ENCODE peak calls at places on chromosomes 7 and 10, in seven cellular contexts. I is GM12891, P is HepG2, L is HCT116, Y is upper lobe of left lung, R is H54, H is A549. Q is an unnamed sample.
A peak's percentile ranks its signal among the peaks of the same experiment; 100 is the strongest.

GRCh38 chr10:122515588-122516231 is 44.8 kb upstream of the DMBT1 start:
- DNase-seq in I (peak; percentile 37), P (no peak), L (no peak), Y (no peak), R (peak; percentile 36), H (no peak), Q (no peak)

GRCh38 chr10:73873843-73874215 is 526 bp downstream of the CAMK2G start:
- DNase-seq in I (no peak), P (no peak), L (no peak), Y (no peak), R (no peak), H (no peak), Q (no peak)

GRCh38 chr7:155097338-155097737 is 27.2 kb downstream of the HTR5A start:
- DNase-seq in I (no peak), P (no peak), L (no peak), Y (no peak), R (no peak), H (no peak), Q (no peak)

GRCh38 chr10:13990392-13990805 is 340.3 kb downstream of the FRMD4A start:
- DNase-seq in I (no peak), P (no peak), L (no peak), Y (no peak), R (no peak), H (no peak), Q (peak; percentile 48)

GRCh38 chr7:66150471-66150870 is 35.8 kb downstream of the CRCP start:
- DNase-seq in I (no peak), P (peak; percentile 62), L (no peak), Y (peak; percentile 40), R (no peak), H (no peak), Q (peak; percentile 63)

GRCh38 chr7:14834888-14835287 is 67.7 kb downstream of the DGKB start:
- DNase-seq in I (no peak), P (no peak), L (no peak), Y (no peak), R (no peak), H (no peak), Q (no peak)

GRCh38 chr10:132548106-132548823 is 10.7 kb downstream of the INPP5A start:
- DNase-seq in I (no peak), P (no peak), L (no peak), Y (no peak), R (no peak), H (no peak), Q (no peak)

GRCh38 chr7:18257711-18258110 is 230.1 kb upstream of the PRPS1L1 start:
- DNase-seq in I (no peak), P (no peak), L (no peak), Y (no peak), R (peak; percentile 7), H (no peak), Q (no peak)

GRCh38 chr7:105429746-105430612 is 41.3 kb upstream of the SRPK2 start:
- DNase-seq in I (no peak), P (peak; percentile 50), L (peak; percentile 34), Y (peak; percentile 47), R (no peak), H (peak; percentile 75), Q (no peak)

GRCh38 chr7:50069613-50070012 is 23.4 kb downstream of the ZPBP start:
- DNase-seq in I (no peak), P (peak; percentile 12), L (no peak), Y (peak; percentile 42), R (peak; percentile 12), H (no peak), Q (peak; percentile 31)

GRCh38 chr10:82762641-82763040 is 887.6 kb downstream of the NRG3 start:
- DNase-seq in I (no peak), P (no peak), L (no peak), Y (no peak), R (no peak), H (no peak), Q (no peak)

GRCh38 chr10:44963772-44964633 is 4.4 kb downstream of the RASSF4 start:
- DNase-seq in I (no peak), P (peak; percentile 85), L (no peak), Y (peak; percentile 93), R (no peak), H (no peak), Q (no peak)

GRCh38 chr10:58773351-58773750 is 260.7 kb downstream of the BICC1 start:
- DNase-seq in I (no peak), P (no peak), L (no peak), Y (no peak), R (no peak), H (no peak), Q (no peak)

GRCh38 chr10:33290286-33291052 is 44.0 kb downstream of the NRP1 start:
- DNase-seq in I (no peak), P (no peak), L (no peak), Y (no peak), R (no peak), H (peak; percentile 57), Q (no peak)

GRCh38 chr7:415646-416525 is 103.8 kb downstream of the PDGFA start:
- DNase-seq in I (no peak), P (no peak), L (no peak), Y (no peak), R (no peak), H (no peak), Q (no peak)

GRCh38 chr10:97640868-97641811 is 669 bp downstream of the PI4K2A start:
- DNase-seq in I (peak; percentile 35), P (no peak), L (no peak), Y (peak; percentile 37), R (peak; percentile 39), H (no peak), Q (peak; percentile 21)

GRCh38 chr10:60818134-60818770 is 40.0 kb downstream of the CDK1 start:
- DNase-seq in I (no peak), P (no peak), L (no peak), Y (no peak), R (no peak), H (no peak), Q (peak; percentile 72)

GRCh38 chr7:104982773-104983619 is 31.0 kb upstream of the KMT2E start:
- DNase-seq in I (no peak), P (no peak), L (no peak), Y (no peak), R (no peak), H (no peak), Q (no peak)

GRCh38 chr7:140327261-140327661 is 71.1 kb downstream of the SLC37A3 start:
- DNase-seq in I (no peak), P (no peak), L (no peak), Y (no peak), R (no peak), H (no peak), Q (no peak)
- TF ChIP-seq POLR2A in I (no peak), P (no peak), L (no peak), Y (no peak), R (no peak), H (no peak), Q (no peak)

DNA sequence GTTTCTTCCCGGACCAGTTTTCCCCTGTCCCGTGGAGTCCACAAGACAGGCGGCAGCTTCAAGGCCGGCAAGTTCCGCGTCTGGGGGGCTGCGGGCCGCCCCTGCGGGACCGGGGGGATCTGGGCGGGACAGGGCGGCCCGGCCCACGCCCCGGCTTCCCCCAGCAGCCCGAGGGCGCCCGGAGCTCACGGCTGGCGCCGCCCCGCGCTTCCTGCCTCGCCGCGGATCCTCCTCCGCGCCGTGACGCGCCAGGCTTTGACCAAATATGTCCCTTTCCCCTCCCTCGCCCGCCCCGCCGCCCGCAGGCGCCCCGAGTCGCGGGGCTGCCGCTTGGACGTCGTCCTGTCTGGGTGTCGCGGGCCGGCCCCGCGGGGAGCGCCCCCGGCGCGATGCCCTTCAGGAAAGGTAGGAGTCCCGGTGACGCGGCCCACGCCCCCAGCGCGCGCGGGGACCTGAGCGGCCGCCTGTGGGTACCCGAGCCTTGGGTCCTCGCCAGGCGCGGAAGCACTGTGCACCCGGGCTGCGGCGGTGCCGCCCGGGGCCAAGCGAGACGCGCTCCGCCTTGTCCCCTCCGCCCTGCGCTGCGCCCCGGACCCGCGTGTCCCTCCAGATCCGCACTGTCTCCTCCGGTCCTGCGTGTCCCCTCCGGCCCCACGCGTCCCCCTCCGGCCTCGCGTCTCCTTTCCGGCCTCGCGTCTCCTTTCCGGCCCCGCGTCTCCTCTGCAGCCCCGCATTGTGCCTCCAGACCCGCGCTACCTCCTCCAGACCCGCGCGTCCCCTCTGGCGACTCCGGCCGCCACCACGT is 56.0 kb downstream of the RBM17 start:
- DNase-seq in I (peak; percentile 89), P (peak; percentile 25), L (peak; percentile 48), Y (peak; percentile 95), R (no peak), H (peak; percentile 77), Q (peak; percentile 89)
- TF ChIP-seq POLR2A in I (peak; percentile 40), P (no peak), L (peak; percentile 66), Y (peak; percentile 89), R (peak; percentile 69), H (peak; percentile 52), Q (peak; percentile 79)

GRCh38 chr7:34211003-34211402 is 305.7 kb downstream of the BMPER start:
- DNase-seq in I (no peak), P (no peak), L (no peak), Y (no peak), R (no peak), H (peak; percentile 50), Q (no peak)

GRCh38 chr7:34208878-34209621 is 303.7 kb downstream of the BMPER start:
- DNase-seq in I (no peak), P (no peak), L (no peak), Y (no peak), R (no peak), H (no peak), Q (no peak)

GRCh38 chr7:34207810-34208209 is 302.5 kb downstream of the BMPER start:
- DNase-seq in I (no peak), P (no peak), L (no peak), Y (no peak), R (no peak), H (no peak), Q (no peak)
- TF ChIP-seq POLR2A in I (no peak), P (no peak), L (no peak), Y (no peak), R (no peak), H (no peak), Q (no peak)

DNA sequence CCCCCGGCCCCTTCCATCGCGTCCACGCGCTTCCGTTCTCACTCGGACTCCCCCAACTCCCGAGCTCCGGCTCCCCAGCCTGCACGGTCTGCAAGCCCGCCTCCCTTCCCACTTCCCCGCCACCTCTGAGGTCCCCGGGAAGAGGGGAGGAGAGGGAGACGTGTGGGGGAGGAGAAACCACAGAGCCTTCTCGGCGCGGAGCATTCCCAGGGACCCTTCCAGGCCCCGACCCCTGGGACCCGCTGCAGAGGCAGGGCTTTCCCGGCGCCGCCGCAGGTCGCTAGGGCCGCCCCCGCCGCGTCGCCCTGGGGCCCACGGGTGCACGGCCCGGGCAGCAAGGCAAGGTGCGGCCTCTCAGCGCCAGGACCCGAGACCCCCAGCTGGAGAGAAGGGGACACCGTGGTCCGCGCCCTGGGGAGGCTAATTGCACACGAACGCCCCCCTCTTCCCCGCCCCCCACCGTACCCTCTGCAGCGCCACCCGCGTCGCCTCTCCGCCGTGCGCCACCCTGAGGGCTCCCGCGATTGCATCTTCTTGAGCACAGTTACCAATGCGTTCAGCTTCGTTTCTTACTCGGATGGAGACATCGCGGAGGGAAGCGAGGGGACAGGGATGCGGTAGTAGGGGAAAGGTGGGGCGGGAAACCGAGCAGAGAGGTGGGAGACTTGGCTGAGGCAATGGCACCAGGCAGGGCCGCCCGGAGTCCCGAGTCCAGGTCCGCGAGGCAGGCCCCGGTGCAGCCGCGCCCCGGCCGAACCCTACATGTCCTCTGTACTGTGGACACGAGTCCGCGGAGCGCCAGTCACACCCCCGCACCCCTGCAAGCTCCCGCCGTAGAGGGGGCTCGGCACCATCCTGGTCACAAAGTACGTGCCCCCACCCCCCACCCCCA is 29.0 kb downstream of the SKIDA1 start:
- DNase-seq in I (no peak), P (peak; percentile 54), L (no peak), Y (peak; percentile 45), R (no peak), H (peak; percentile 78), Q (peak; percentile 37)
- TF ChIP-seq POLR2A in I (no peak), P (no peak), L (no peak), Y (no peak), R (peak; percentile 12), H (peak; percentile 3), Q (no peak)